ENCODE peak calls at places on chromosomes 3 and 15, in six cellular contexts. P, B, Q, D, O and H are unnamed samples.
A peak's percentile ranks its signal among the peaks of the same experiment; 100 is the strongest.

GRCh38 chr15:85047271-85047948 is 65.8 kb downstream of the PDE8A start:
- DNase-seq in O (peak; percentile 66), B (peak; percentile 13), D (no peak), Q (peak; percentile 89), P (peak; percentile 35), H (peak; percentile 27)

GRCh38 chr3:142958707-142959106 is 4.8 kb downstream of the PAQR9 start:
- DNase-seq in Q (no peak), B (no peak), O (peak; percentile 81), P (no peak), D (no peak), H (no peak)

GRCh38 chr3:56613016-56613415 is 56.0 kb downstream of the CCDC66 start:
- DNase-seq in Q (no peak), P (no peak), O (peak; percentile 58), D (no peak), B (no peak), H (no peak)

GRCh38 chr3:178236555-178237277 is 299.5 kb upstream of the KCNMB2 start:
- DNase-seq in D (no peak), B (no peak), Q (no peak), O (no peak), P (peak; percentile 68), H (no peak)

GRCh38 chr3:4883011-4883410 is 96.2 kb upstream of the BHLHE40 start:
- DNase-seq in D (no peak), B (no peak), P (no peak), Q (no peak), O (no peak), H (no peak)

GRCh38 chr3:136788154-136788553 is 30.8 kb upstream of the SLC35G2 start:
- DNase-seq in Q (no peak), P (no peak), O (no peak), B (no peak), D (no peak), H (no peak)

GRCh38 chr15:81312790-81313543 is 11.0 kb downstream of the STARD5 start:
- DNase-seq in Q (peak; percentile 88), O (peak; percentile 97), D (no peak), B (no peak), P (peak; percentile 97), H (no peak)

GRCh38 chr3:64686446-64686908 is 1.3 kb downstream of the ADAMTS9 start:
- DNase-seq in P (no peak), D (no peak), O (peak; percentile 83), Q (no peak), B (no peak), H (no peak)

GRCh38 chr3:10845240-10845761 is 29.3 kb downstream of the SLC6A11 start:
- DNase-seq in D (no peak), Q (no peak), P (no peak), O (no peak), B (no peak), H (no peak)

GRCh38 chr3:187291001-187291511 is 481 bp downstream of the MASP1 start:
- DNase-seq in Q (no peak), B (no peak), P (peak; percentile 53), D (no peak), O (no peak), H (no peak)

GRCh38 chr15:28942521-28943035 is 56.8 kb downstream of the APBA2 start:
- DNase-seq in O (no peak), P (no peak), Q (no peak), D (no peak), B (no peak), H (no peak)

GRCh38 chr3:108510496-108510895 is at the start of gene MYH15:
- DNase-seq in P (no peak), O (no peak), B (no peak), D (no peak), Q (no peak), H (no peak)

GRCh38 chr15:66848666-66849392 is 146.8 kb downstream of the SMAD6 start:
- DNase-seq in Q (no peak), O (no peak), D (no peak), B (no peak), P (no peak), H (no peak)